ENCODE peak calls at places on chromosomes 13 and 19, in five cellular contexts. O is foreskin fibroblast; K is activated CD4-positive, alpha-beta T cell treated with anti-CD3 and anti-CD28 coated beads, Interleukin-2, amount 50 U/mL, for 4 hours; F is ecto neural progenitor cell; R is substantia nigra. Q is an unnamed sample.
A peak's percentile ranks its signal among the peaks of the same experiment; 100 is the strongest.

GRCh38 chr19:3945838-3946237 is 13.0 kb downstream of the NMRK2 start:
- DNase-seq in F (no peak), O (peak; percentile 28), R (no peak), K (no peak), Q (peak; percentile 16)

GRCh38 chr19:34085336-34085735 is 87.0 kb upstream of the LSM14A start:
- DNase-seq in K (no peak), F (no peak), O (no peak), R (no peak), Q (no peak)

GRCh38 chr13:95536629-95537241 is 15.8 kb upstream of the CLDN10 start:
- DNase-seq in R (no peak), O (peak; percentile 55), K (no peak), F (no peak), Q (peak; percentile 2)

GRCh38 chr13:102045713-102046112 is 356.1 kb downstream of the FGF14 start:
- DNase-seq in F (no peak), K (no peak), R (no peak), O (no peak), Q (no peak)

GRCh38 chr19:41859213-41859617 is 840 bp upstream of the RPS19 start:
- DNase-seq in R (no peak), O (no peak), K (no peak), F (no peak), Q (no peak)

GRCh38 chr13:29479716-29480492 is 115.6 kb downstream of the SLC7A1 start:
- DNase-seq in R (no peak), O (no peak), K (no peak), F (no peak), Q (no peak)

GRCh38 chr19:45419895-45420294 is 3.8 kb downstream of the ERCC1 start:
- DNase-seq in F (no peak), K (no peak), R (no peak), O (no peak), Q (no peak)

GRCh38 chr19:463483-464130 is 2.8 kb upstream of the SHC2 start:
- DNase-seq in F (no peak), K (no peak), R (no peak), O (no peak), Q (no peak)

GRCh38 chr19:20558571-20558970 is 7.0 kb downstream of the ZNF737 start:
- DNase-seq in F (no peak), K (no peak), O (no peak), R (no peak), Q (no peak)

GRCh38 chr19:23415561-23416191 is 20.4 kb upstream of the ZNF91 start:
- DNase-seq in F (peak; percentile 87), K (no peak), O (peak; percentile 13), R (no peak), Q (no peak)

GRCh38 chr13:20188649-20189553 is 3.8 kb downstream of the GJB2 start:
- DNase-seq in O (no peak), K (no peak), F (no peak), R (no peak), Q (no peak)

GRCh38 chr13:113874177-113874576 is 10.3 kb upstream of the GAS6 start:
- DNase-seq in F (no peak), R (no peak), O (no peak), K (no peak), Q (no peak)

GRCh38 chr13:30872685-30873443 is 33.2 kb upstream of the MEDAG start:
- DNase-seq in K (no peak), R (no peak), O (peak; percentile 84), F (peak; percentile 73), Q (peak; percentile 79)

GRCh38 chr19:54096642-54097106 is 3.9 kb downstream of the OSCAR start:
- DNase-seq in R (no peak), F (no peak), O (peak; percentile 73), K (no peak), Q (peak; percentile 56)

GRCh38 chr13:35549481-35549880 is 73.0 kb upstream of the MAB21L1 start:
- DNase-seq in F (no peak), O (peak; percentile 85), K (no peak), R (no peak), Q (peak; percentile 67)

GRCh38 chr19:17579523-17580244 is 24.2 kb downstream of the COLGALT1 start:
- DNase-seq in F (peak; percentile 87), K (no peak), R (no peak), O (peak; percentile 75), Q (peak; percentile 23)

GRCh38 chr13:101018720-101019119 is 344.1 kb upstream of the TMTC4 start:
- DNase-seq in F (no peak), K (no peak), R (no peak), O (peak; percentile 63), Q (peak; percentile 70)

GRCh38 chr19:55117063-55117635 is 288 bp downstream of the PPP1R12C start:
- DNase-seq in F (peak; percentile 59), R (no peak), O (peak; percentile 33), K (no peak), Q (no peak)

GRCh38 chr19:16338470-16339360 is 14.1 kb downstream of the KLF2 start:
- DNase-seq in R (no peak), K (no peak), F (no peak), O (peak; percentile 93), Q (peak; percentile 93)

GRCh38 chr13:109703250-109703649 is 83.1 kb downstream of the IRS2 start:
- DNase-seq in R (no peak), K (no peak), F (no peak), O (no peak), Q (no peak)

GRCh38 chr19:41638624-41639023 is 11.8 kb upstream of the CEACAM4 start:
- DNase-seq in R (no peak), O (no peak), K (no peak), F (peak; percentile 29), Q (no peak)

Q was measured in HFFc6.